ENCODE peak calls at places on chromosomes 4 and X, in eight cellular contexts. P, A, C, W, D, H, L and Y are unnamed samples.
A peak's percentile ranks its signal among the peaks of the same experiment; 100 is the strongest.

GRCh38 chr4:169818063-169818679 is 60.4 kb upstream of the HPF1 start:
- DNase-seq in P (no peak), A (no peak), C (no peak), W (no peak), D (no peak), H (no peak), L (no peak), Y (no peak)

GRCh38 chr4:185224597-185224996 is 15.2 kb downstream of the SNX25 start:
- DNase-seq in P (no peak), A (no peak), C (no peak), W (no peak), D (no peak), H (no peak), L (no peak), Y (no peak)

GRCh38 chr4:7187297-7187592 is 5.1 kb upstream of the SORCS2 start:
- DNase-seq in P (no peak), A (no peak), C (no peak), W (no peak), D (peak; percentile 1), H (no peak), L (peak; percentile 35), Y (no peak)

GRCh38 chr4:139301143-139301820 is at the start of gene NAA15:
- DNase-seq in P (peak; percentile 90), A (peak; percentile 99), C (peak; percentile 96), W (peak; percentile 96), D (peak; percentile 89), H (peak; percentile 98), L (peak; percentile 99), Y (peak; percentile 98)

GRCh38 chr4:130214268-130214667 is 1118.3 kb downstream of the C4orf33 start:
- DNase-seq in P (no peak), A (no peak), C (no peak), W (no peak), D (no peak), H (no peak), L (no peak), Y (no peak)

GRCh38 chr4:121156822-121157769 is 7.0 kb downstream of the TNIP3 start:
- DNase-seq in P (no peak), A (peak; percentile 47), C (peak; percentile 79), W (no peak), D (no peak), H (peak; percentile 29), L (no peak), Y (peak; percentile 71)

GRCh38 chr4:8911311-8912088 is 39.9 kb upstream of the HMX1 start:
- DNase-seq in P (peak; percentile 25), A (peak; percentile 25), C (no peak), W (no peak), D (peak; percentile 9), H (peak; percentile 1), L (peak; percentile 56), Y (no peak)

GRCh38 chrX:20455001-20455400 is 188.3 kb upstream of the RPS6KA3 start:
- DNase-seq in P (no peak), A (no peak), C (no peak), W (no peak), D (no peak), H (no peak), L (no peak), Y (no peak)

GRCh38 chr4:148108776-148109175 is 333.4 kb downstream of the NR3C2 start:
- DNase-seq in P (no peak), A (no peak), C (no peak), W (no peak), D (no peak), H (no peak), L (no peak), Y (no peak)

GRCh38 chr4:116913451-116913850 is 171.9 kb downstream of the TRAM1L1 start:
- DNase-seq in P (no peak), A (no peak), C (no peak), W (no peak), D (no peak), H (no peak), L (no peak), Y (no peak)

GRCh38 chr4:69896530-69897116 is 34.2 kb upstream of the CSN1S1 start:
- DNase-seq in P (no peak), A (peak; percentile 1), C (no peak), W (no peak), D (no peak), H (no peak), L (no peak), Y (no peak)

GRCh38 chr4:94523033-94523590 is 71.4 kb downstream of the PDLIM5 start:
- DNase-seq in P (no peak), A (peak; percentile 24), C (no peak), W (no peak), D (no peak), H (no peak), L (no peak), Y (no peak)

GRCh38 chr4:125187621-125188176 is 127.1 kb upstream of the FAT4 start:
- DNase-seq in P (peak; percentile 16), A (peak; percentile 81), C (no peak), W (no peak), D (no peak), H (no peak), L (no peak), Y (no peak)

GRCh38 chr4:26619784-26620183 is 35.9 kb downstream of the TBC1D19 start:
- DNase-seq in P (no peak), A (peak; percentile 70), C (no peak), W (no peak), D (no peak), H (no peak), L (no peak), Y (no peak)

GRCh38 chrX:136711147-136711546 is 63.2 kb downstream of the CD40LG start:
- DNase-seq in P (no peak), A (peak; percentile 69), C (peak; percentile 15), W (no peak), D (peak; percentile 28), H (peak; percentile 8), L (peak; percentile 62), Y (peak; percentile 22)

GRCh38 chrX:45200741-45201234 is at the start of gene DIPK2B:
- DNase-seq in P (no peak), A (no peak), C (no peak), W (no peak), D (no peak), H (peak; percentile 1), L (no peak), Y (no peak)

GRCh38 chr4:155734951-155735350 is 23.9 kb upstream of the GUCY1B1 start:
- DNase-seq in P (no peak), A (no peak), C (no peak), W (no peak), D (no peak), H (no peak), L (no peak), Y (no peak)
- TF ChIP-seq CTCF in P (no peak), A (no peak), C (no peak), W (no peak), D (no peak), H (no peak), L (no peak), Y (no peak)

DNA sequence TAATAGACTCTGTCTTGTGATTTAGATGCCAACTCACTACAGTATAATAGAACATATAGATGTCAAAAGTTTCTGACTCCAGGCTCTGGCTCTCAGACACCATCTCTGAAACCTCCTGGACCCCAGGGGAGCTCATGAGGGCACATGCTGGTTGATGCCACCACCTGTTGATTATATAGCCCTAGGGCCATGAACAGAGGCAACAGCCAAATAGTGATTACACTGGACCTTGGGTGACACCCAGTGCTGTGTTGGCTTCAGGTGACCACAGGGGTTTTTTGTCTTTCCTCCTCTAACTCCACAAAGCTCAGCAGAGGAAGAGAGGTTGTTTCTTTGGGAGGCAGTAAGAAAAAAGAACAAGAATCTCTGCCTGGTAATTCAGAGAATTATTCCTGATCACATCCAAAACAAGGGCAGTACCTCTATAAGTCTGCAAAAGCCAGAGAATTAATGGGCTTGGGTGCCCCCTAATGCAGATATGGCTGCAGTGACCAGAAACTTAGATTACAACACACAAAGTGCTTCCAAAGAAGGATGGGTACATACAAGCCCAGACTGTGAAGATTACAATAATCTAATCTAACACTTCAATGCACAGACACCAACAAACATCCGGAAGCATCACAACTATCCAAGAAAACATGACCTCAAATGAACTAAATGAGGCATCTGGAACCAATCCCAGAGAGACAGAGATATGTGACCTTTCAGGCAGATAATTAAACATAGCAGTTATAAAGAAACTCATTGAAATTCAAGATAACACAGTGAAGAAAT is 1920.6 kb downstream of the ARAP2 start:
- DNase-seq in P (no peak), A (peak; percentile 69), C (no peak), W (no peak), D (no peak), H (no peak), L (no peak), Y (no peak)
- TF ChIP-seq CTCF in P (no peak), A (peak; percentile 33), C (no peak), W (no peak), D (no peak), H (no peak), L (no peak), Y (no peak)

DNA sequence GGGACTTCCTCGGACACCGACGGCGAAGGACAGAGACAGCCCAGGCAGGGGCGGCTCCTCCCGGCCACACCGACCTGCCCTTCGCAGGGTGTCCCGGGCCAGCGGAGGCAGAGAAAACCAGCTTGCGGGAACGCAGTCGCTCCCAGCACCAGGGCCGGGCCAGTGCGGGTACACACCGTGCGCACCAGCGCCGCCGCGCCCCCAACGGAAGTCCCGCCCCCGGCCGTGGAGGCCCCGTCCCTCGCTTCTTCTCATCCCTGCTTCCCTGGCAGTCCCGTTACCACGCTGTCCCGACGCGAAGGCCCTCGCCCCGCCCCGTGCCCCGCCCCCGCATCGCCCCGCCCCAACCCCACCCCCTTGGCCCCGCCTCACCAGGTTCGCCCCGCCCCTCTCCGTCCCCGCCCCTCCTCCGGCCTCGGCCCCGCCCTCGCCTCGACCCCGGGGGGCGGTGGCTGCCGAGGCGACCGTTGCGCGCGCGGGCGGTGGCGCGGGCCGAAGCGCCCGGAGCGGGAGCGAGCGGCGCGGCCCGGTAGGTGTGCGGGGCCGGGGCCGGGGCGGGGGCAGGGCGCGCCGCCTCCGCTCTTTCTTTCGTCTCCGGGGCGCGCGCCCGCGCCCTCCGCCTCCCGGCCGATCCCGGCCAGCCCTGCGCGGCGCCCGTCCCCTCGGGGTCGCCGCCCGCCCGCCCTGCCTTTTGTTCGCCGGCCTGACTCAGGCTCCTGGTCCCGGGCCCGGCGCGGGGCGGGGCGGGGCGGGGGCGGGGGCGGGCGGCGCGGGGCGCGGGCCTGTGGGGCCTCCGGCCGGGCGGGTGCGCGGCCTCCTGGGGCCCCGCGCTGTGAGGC is at the start of gene RGS12:
- DNase-seq in P (peak; percentile 58), A (peak; percentile 98), C (peak; percentile 97), W (peak; percentile 73), D (peak; percentile 90), H (peak; percentile 96), L (peak; percentile 98), Y (peak; percentile 95)
- TF ChIP-seq CTCF in P (no peak), A (no peak), C (no peak), W (no peak), D (no peak), H (no peak), L (no peak), Y (no peak)

GRCh38 chrX:140526138-140526537 is 21.3 kb upstream of the SOX3 start:
- DNase-seq in P (no peak), A (no peak), C (no peak), W (no peak), D (no peak), H (no peak), L (no peak), Y (no peak)
- TF ChIP-seq CTCF in P (no peak), A (no peak), C (no peak), W (no peak), D (no peak), H (no peak), L (no peak), Y (no peak)

GRCh38 chrX:79592259-79592658 is 225.1 kb upstream of the ITM2A start:
- DNase-seq in P (no peak), A (no peak), C (no peak), W (no peak), D (no peak), H (no peak), L (no peak), Y (no peak)
- TF ChIP-seq CTCF in P (no peak), A (no peak), C (no peak), W (no peak), D (no peak), H (no peak), L (no peak), Y (no peak)

GRCh38 chrX:100070334-100070849 is 339.7 kb downstream of the PCDH19 start:
- DNase-seq in P (no peak), A (no peak), C (no peak), W (no peak), D (no peak), H (no peak), L (no peak), Y (no peak)
- TF ChIP-seq CTCF in P (no peak), A (no peak), C (no peak), W (no peak), D (no peak), H (no peak), L (no peak), Y (no peak)